ENCODE peak calls at places on chromosome 1, in eight cellular contexts. O is AG04449; P is caudate nucleus; S is EH; A is endodermal cell; D is mammary epithelial cell; V is pulmonary artery endothelial cell; C is stimulated activated CD4-positive, alpha-beta T cell treated with anti-CD3 and anti-CD28 coated beads, Interleukin-15, amount 100 ng/mL, for 1 hour. F is an unnamed sample.

GRCh38 chr1:227948493-227949260 is 945 bp upstream of the WNT9A start:
- DNase-seq in O (no peak), P (no peak), S (no peak), A (no peak), D (peak), V (no peak), C (no peak), F (no peak)

GRCh38 chr1:77232829-77233228 is 13.6 kb upstream of the PIGK start:
- DNase-seq in O (no peak), P (no peak), S (no peak), A (no peak), D (no peak), V (no peak), C (no peak), F (no peak)

GRCh38 chr1:47647327-47647845 is 209.5 kb downstream of the FOXD2 start:
- DNase-seq in O (no peak), P (no peak), S (no peak), A (no peak), D (no peak), V (no peak), C (no peak), F (no peak)

GRCh38 chr1:10723317-10723716 is 73.1 kb downstream of the CASZ1 start:
- DNase-seq in O (no peak), P (no peak), S (no peak), A (no peak), D (no peak), V (no peak), C (no peak), F (no peak)

GRCh38 chr1:147334292-147334691 is 91.8 kb downstream of the CHD1L start:
- DNase-seq in O (no peak), P (no peak), S (no peak), A (no peak), D (no peak), V (no peak), C (no peak), F (no peak)

GRCh38 chr1:234840843-234841242 is 230.9 kb upstream of the IRF2BP2 start:
- DNase-seq in O (no peak), P (no peak), S (peak), A (no peak), D (no peak), V (no peak), C (no peak), F (no peak)

GRCh38 chr1:235079443-235079967 is 49.1 kb downstream of the TOMM20 start:
- DNase-seq in O (no peak), P (no peak), S (no peak), A (peak), D (peak), V (no peak), C (no peak), F (no peak)

GRCh38 chr1:226674892-226675719 is 64.0 kb downstream of the ITPKB start:
- DNase-seq in O (no peak), P (no peak), S (no peak), A (no peak), D (no peak), V (no peak), C (no peak), F (no peak)

GRCh38 chr1:37919277-37919676 is 27.6 kb downstream of the INPP5B start:
- DNase-seq in O (no peak), P (no peak), S (peak), A (peak), D (peak), V (no peak), C (no peak), F (no peak)